ENCODE peak calls at places on chromosomes 11 and 22, in four cellular contexts. O is heart right ventricle, P is SK-N-SH, U is tibial nerve. I is an unnamed sample.

GRCh38 chr22:24824915-24825314 is 18.9 kb downstream of the SGSM1 start:
- DNase-seq in O (no peak), P (no peak), U (no peak), I (no peak)

GRCh38 chr22:49186756-49187155 is 640.9 kb downstream of the BRD1 start:
- DNase-seq in O (no peak), P (no peak), U (no peak), I (no peak)

GRCh38 chr11:19868871-19869270 is 156.2 kb downstream of the NAV2 start:
- DNase-seq in O (no peak), P (no peak), U (no peak), I (no peak)

GRCh38 chr11:112453601-112454577 is 193.2 kb upstream of the PLET1 start:
- DNase-seq in O (peak), P (peak), U (no peak), I (no peak)

GRCh38 chr22:24271406-24271760 is 752 bp downstream of the SPECC1L start:
- DNase-seq in O (no peak), P (no peak), U (peak), I (no peak)

GRCh38 chr11:8259316-8259995 is 4.2 kb downstream of the LMO1 start:
- DNase-seq in O (no peak), P (no peak), U (no peak), I (no peak)

GRCh38 chr22:24400037-24400725 is 27.2 kb upstream of the ADORA2A start:
- DNase-seq in O (no peak), P (no peak), U (no peak), I (no peak)

GRCh38 chr11:38448284-38448683 is 1850.2 kb upstream of the RAG2 start:
- DNase-seq in O (peak), P (no peak), U (no peak), I (no peak)

GRCh38 chr22:42646569-42647525 is 2.3 kb downstream of the CYB5R3 start:
- DNase-seq in O (peak), P (no peak), U (no peak), I (no peak)

GRCh38 chr11:91538065-91538464 is 686.6 kb upstream of the FAT3 start:
- DNase-seq in O (no peak), P (no peak), U (no peak), I (no peak)

GRCh38 chr11:125201525-125202121 is 37.1 kb downstream of the PKNOX2 start:
- DNase-seq in O (no peak), P (no peak), U (no peak), I (no peak)

GRCh38 chr22:31039393-31039792 is 41.7 kb upstream of the SMTN start:
- DNase-seq in O (peak), P (no peak), U (no peak), I (no peak)

GRCh38 chr11:125418396-125418795 is 77.7 kb downstream of the FEZ1 start:
- DNase-seq in O (no peak), P (no peak), U (no peak), I (no peak)

GRCh38 chr22:42336527-42337227 is 66.2 kb upstream of the TCF20 start:
- DNase-seq in O (no peak), P (peak), U (no peak), I (no peak)

GRCh38 chr11:27241316-27242122 is 121.5 kb downstream of the CCDC34 start:
- DNase-seq in O (no peak), P (no peak), U (no peak), I (no peak)

GRCh38 chr11:119315139-119316016 is 1.6 kb downstream of the MCAM start:
- DNase-seq in O (peak), P (peak), U (no peak), I (no peak)

GRCh38 chr11:2521681-2522630 is 77.1 kb downstream of the KCNQ1 start:
- DNase-seq in O (no peak), P (peak), U (no peak), I (no peak)

GRCh38 chr11:70861534-70861933 is 390.8 kb downstream of the SHANK2 start:
- DNase-seq in O (no peak), P (no peak), U (no peak), I (no peak)

GRCh38 chr22:24996420-24996952 is 44.0 kb downstream of the KIAA1671 start:
- DNase-seq in O (peak), P (peak), U (no peak), I (no peak)

GRCh38 chr11:7592706-7593105 is 78.9 kb downstream of the PPFIBP2 start:
- DNase-seq in O (peak), P (no peak), U (peak), I (peak)

GRCh38 chr11:2178906-2179494 is 7.4 kb upstream of the TH start:
- DNase-seq in O (no peak), P (no peak), U (no peak), I (no peak)

GRCh38 chr22:24588370-24588755 is 4.5 kb downstream of the LRRC75B start:
- DNase-seq in O (no peak), P (peak), U (no peak), I (no peak)

GRCh38 chr11:57566035-57566504 is 1.4 kb downstream of the UBE2L6 start:
- DNase-seq in O (peak), P (no peak), U (peak), I (no peak)

GRCh38 chr22:40818747-40819662 is at the start of gene SLC25A17:
- DNase-seq in O (peak), P (peak), U (peak), I (peak)
- TF ChIP-seq CTCF in O (peak), P (peak), U (peak), I (peak)

GRCh38 chr22:22716136-22716535 is 71.7 kb downstream of the GGTLC2 start:
- DNase-seq in O (no peak), P (no peak), U (no peak), I (no peak)

GRCh38 chr22:22717723-22718122 is 73.3 kb downstream of the GGTLC2 start:
- DNase-seq in O (no peak), P (no peak), U (no peak), I (no peak)

GRCh38 chr22:22721681-22722309 is 77.4 kb downstream of the GGTLC2 start:
- DNase-seq in O (no peak), P (no peak), U (no peak), I (no peak)

GRCh38 chr22:22720724-22721261 is 76.4 kb downstream of the GGTLC2 start:
- DNase-seq in O (no peak), P (no peak), U (no peak), I (no peak)

GRCh38 chr22:22720201-22720723 is 75.8 kb downstream of the GGTLC2 start:
- DNase-seq in O (no peak), P (peak), U (peak), I (no peak)
- TF ChIP-seq CTCF in O (peak), P (peak), U (peak), I (peak)

GRCh38 chr22:44279059-44279340 is 33.8 kb downstream of the SHISAL1 start:
- DNase-seq in O (no peak), P (no peak), U (no peak), I (no peak)
- TF ChIP-seq CTCF in O (no peak), P (no peak), U (no peak), I (no peak)

GRCh38 chr11:14882196-14882595 is 9.8 kb downstream of the CYP2R1 start:
- DNase-seq in O (no peak), P (no peak), U (no peak), I (no peak)
- TF ChIP-seq CTCF in O (no peak), P (no peak), U (no peak), I (no peak)

DNA sequence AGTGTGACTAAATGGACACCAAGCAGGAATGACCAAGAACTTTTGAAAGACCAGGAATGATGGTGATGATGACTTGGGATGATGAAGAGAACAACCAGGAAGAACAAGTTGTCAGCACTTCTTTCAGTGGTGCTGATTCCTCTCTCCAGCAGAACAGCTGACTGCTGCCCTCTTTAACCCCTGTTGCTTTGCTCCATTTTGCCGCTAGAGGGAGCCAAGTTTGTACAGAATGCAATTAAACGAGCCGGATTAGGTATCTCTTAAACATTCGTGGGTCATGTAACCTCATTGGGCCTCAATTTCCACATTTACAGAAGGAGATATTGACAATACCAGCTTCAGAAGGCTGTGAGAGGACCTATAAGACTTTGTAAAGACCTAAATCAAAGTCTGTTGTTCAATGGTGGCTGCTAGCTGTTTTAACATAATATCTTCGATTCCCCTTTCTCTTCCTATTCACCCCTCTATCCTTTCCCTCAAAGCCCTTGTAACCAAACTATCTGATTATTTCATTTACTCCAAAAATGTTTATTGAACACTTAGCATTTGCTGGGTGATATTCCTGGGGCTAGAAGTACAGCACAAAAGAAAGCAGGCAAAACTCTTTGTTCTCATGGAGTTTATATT is 1.9 kb downstream of the OR4S1 start:
- DNase-seq in O (peak), P (peak), U (peak), I (peak)
- TF ChIP-seq CTCF in O (peak), P (peak), U (peak), I (peak)

GRCh38 chr11:103924166-103925013 is 112.0 kb upstream of the DDI1 start:
- DNase-seq in O (no peak), P (no peak), U (no peak), I (no peak)

GRCh38 chr11:103920449-103920848 is 116.0 kb upstream of the DDI1 start:
- DNase-seq in O (no peak), P (no peak), U (no peak), I (no peak)

GRCh38 chr11:103923473-103923931 is 112.9 kb upstream of the DDI1 start:
- DNase-seq in O (no peak), P (no peak), U (no peak), I (no peak)

DNA sequence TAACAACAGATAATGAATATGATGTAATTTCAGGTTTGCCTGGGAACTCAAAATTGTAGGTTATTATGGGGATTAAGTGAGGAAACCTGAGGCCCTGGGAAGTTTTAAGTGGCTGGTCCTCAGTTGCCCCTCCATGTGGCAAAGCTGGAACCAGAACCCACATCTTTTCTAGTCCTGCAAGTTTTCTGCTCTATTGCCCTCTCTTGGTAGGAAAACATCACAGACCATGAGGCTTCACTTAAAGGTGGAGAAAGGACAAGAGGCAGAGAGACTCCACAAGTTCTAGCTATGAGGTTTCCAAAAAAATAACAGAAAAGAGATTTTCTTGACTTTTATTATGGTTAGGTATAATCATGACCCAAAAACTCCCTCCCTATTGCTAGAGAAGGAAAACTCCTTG is 115.5 kb upstream of the DDI1 start:
- DNase-seq in O (no peak), P (no peak), U (no peak), I (no peak)
- TF ChIP-seq CTCF in O (no peak), P (no peak), U (no peak), I (no peak)

DNA sequence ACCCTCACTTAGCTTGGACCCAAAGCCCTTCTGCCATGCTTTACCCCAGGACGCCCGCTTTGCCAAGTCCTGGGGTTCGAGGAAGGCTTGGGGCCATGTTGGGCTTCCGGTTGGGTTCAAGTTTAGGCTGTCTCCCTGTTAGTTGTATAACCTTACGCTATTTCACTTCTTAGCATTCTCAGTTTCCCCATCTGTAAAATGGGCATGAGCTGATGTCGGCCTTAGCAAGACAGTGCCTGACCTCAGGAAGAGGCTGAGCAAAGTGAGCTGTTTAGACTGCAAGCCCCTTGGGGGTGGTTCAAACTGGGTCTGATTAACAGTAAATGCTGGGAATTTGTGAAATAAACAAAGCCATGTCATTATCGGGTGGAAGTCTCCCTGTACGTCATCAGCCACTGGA is 3.2 kb upstream of the FGF4 start:
- DNase-seq in O (no peak), P (no peak), U (no peak), I (no peak)
- TF ChIP-seq CTCF in O (no peak), P (no peak), U (no peak), I (no peak)

GRCh38 chr11:101620026-101620425 is 36.2 kb upstream of the TRPC6 start:
- DNase-seq in O (no peak), P (no peak), U (no peak), I (no peak)
- TF ChIP-seq CTCF in O (no peak), P (no peak), U (no peak), I (no peak)

GRCh38 chr11:106706355-106706754 is 311.9 kb downstream of the GUCY1A2 start:
- DNase-seq in O (no peak), P (peak), U (no peak), I (no peak)
- TF ChIP-seq CTCF in O (no peak), P (no peak), U (no peak), I (no peak)

GRCh38 chr11:66914505-66914904 is 43.7 kb downstream of the PC start:
- DNase-seq in O (no peak), P (no peak), U (no peak), I (no peak)
- TF ChIP-seq CTCF in O (no peak), P (no peak), U (no peak), I (no peak)